ENCODE peak calls at places on chromosomes 4 and X, in five cellular contexts. Q, A, T, N and U are unnamed samples.

GRCh38 chr4:187176261-187176910 is 452.7 kb upstream of the FAT1 start:
- DNase-seq in A (no peak), N (no peak), T (no peak), Q (no peak), U (peak; percentile 8)

GRCh38 chr4:139633661-139634060 is 32.0 kb upstream of the MGST2 start:
- DNase-seq in N (peak; percentile 18), A (peak; percentile 38), T (no peak), Q (no peak), U (no peak)

GRCh38 chr4:127967141-127967775 is 2.1 kb downstream of the ABHD18 start:
- DNase-seq in A (peak; percentile 10), T (no peak), N (peak; percentile 24), Q (no peak), U (no peak)

GRCh38 chrX:68822641-68823410 is 6.0 kb upstream of the EFNB1 start:
- DNase-seq in Q (no peak), N (peak; percentile 42), A (peak; percentile 28), T (peak; percentile 23), U (peak; percentile 66)

GRCh38 chrX:111409326-111409725 is 2.7 kb downstream of the DCX start:
- DNase-seq in Q (no peak), A (no peak), T (no peak), N (no peak), U (no peak)

GRCh38 chr4:127622923-127623754 is 9.6 kb upstream of the INTU start:
- DNase-seq in T (no peak), A (peak; percentile 5), N (no peak), Q (no peak), U (peak; percentile 82)

GRCh38 chr4:65450899-65451298 is 219.4 kb downstream of the EPHA5 start:
- DNase-seq in Q (no peak), T (no peak), A (no peak), N (no peak), U (no peak)

GRCh38 chrX:121641560-121641959 is 594.1 kb downstream of the GLUD2 start:
- DNase-seq in Q (no peak), A (no peak), N (no peak), T (no peak), U (no peak)

GRCh38 chr4:173934201-173934600 is 349.3 kb downstream of the FBXO8 start:
- DNase-seq in Q (no peak), N (no peak), T (no peak), A (no peak), U (no peak)

GRCh38 chr4:26242451-26242850 is 78.4 kb upstream of the RBPJ start:
- DNase-seq in Q (no peak), A (no peak), T (no peak), N (no peak), U (no peak)

GRCh38 chr4:110621328-110621812 is 1.5 kb downstream of the PITX2 start:
- DNase-seq in T (no peak), Q (no peak), A (no peak), N (no peak), U (no peak)

GRCh38 chr4:110620352-110621327 is 2.2 kb downstream of the PITX2 start:
- DNase-seq in T (no peak), Q (no peak), A (no peak), N (no peak), U (peak; percentile 66)

GRCh38 chr4:110623710-110624015 is 786 bp upstream of the PITX2 start:
- DNase-seq in A (no peak), N (no peak), T (no peak), Q (no peak), U (no peak)

GRCh38 chr4:110622841-110623709 is at the start of gene PITX2:
- DNase-seq in Q (no peak), N (peak; percentile 50), T (peak; percentile 92), A (no peak), U (peak; percentile 89)

GRCh38 chr4:110621839-110622751 is 782 bp downstream of the PITX2 start:
- DNase-seq in A (no peak), Q (no peak), T (no peak), N (no peak), U (no peak)
- TF ChIP-seq ZBTB33 in A (no peak), Q (no peak), T (no peak), N (no peak), U (no peak)

GRCh38 chr4:71290481-71290880 is 48.3 kb upstream of the SLC4A4 start:
- DNase-seq in Q (no peak), T (no peak), A (no peak), N (no peak), U (no peak)
- H3K4me2 ChIP-seq in Q (no peak overlapping the region), T (no peak overlapping the region), A (no peak overlapping the region), N (no peak overlapping the region), U (no peak overlapping the region)

DNA sequence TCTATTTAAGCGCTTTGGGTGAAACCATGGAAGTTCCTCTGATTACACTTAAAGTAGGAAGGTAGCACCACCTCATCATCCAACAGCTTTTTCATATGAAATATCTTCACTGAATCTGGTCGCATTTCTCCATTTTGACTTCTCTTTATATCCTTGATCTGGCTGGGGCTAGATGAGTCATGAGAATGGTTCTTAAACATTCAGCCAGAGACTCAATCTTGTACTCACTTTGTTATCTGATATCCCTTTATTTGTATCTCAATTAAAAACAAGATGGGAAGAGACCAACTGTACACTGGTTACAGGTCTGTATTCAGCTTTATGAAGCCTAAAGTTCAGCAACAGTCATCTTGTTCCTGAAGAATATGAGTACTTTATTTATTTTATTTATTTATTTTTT is 84.9 kb downstream of the CBLL2 start:
- DNase-seq in T (no peak), N (no peak), A (no peak), Q (no peak), U (no peak)
- TF ChIP-seq ZBTB33 in T (no peak), N (no peak), A (no peak), Q (no peak), U (no peak)

GRCh38 chr4:47929682-47930201 is 15.4 kb upstream of the NFXL1 start:
- DNase-seq in T (no peak), N (no peak), Q (no peak), A (no peak), U (no peak)

GRCh38 chr4:47930971-47931804 is 16.8 kb upstream of the NFXL1 start:
- DNase-seq in N (no peak), Q (no peak), T (no peak), A (no peak), U (peak; percentile 26)

GRCh38 chr4:47926667-47927258 is 12.4 kb upstream of the NFXL1 start:
- DNase-seq in N (peak; percentile 67), A (peak; percentile 61), T (peak; percentile 43), Q (no peak), U (peak; percentile 17)
- H3K4me2 ChIP-seq in N (peak overlapping the region; percentile 61), A (peak overlapping the region; percentile 83), T (peak overlapping the region; percentile 78), Q (peak overlapping the region; percentile 27), U (no peak overlapping the region)

DNA sequence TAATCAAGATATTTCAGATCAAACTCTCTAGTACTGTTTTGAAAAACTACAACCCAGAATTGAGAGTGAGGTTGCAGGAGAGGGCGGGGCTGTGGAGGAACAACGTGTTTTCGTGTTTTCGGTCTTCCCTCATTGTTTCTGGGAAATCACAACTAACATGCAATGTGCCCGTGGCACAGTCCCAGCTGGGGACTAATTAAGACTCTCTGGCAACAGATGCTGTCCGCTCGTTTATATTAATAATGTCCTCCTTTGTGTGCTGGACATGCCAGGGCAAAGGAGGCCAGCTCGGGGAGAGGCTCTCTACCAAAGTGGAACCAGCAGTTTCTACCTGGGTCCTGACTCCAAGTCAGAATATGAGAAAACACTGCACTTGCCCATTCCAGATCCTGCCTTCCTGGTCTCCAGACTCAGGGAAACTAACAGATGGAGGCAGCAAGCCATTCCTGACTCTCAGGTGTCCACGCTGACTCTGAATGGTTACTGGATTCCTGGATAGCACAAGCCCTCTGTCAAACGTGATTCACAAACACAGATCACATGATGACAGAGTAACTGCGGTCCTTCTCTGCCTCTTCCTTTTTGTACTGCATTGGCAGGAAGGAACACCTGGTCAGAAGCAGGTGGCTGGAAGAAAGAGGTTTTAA is 65.1 kb downstream of the COQ2 start:
- DNase-seq in Q (peak; percentile 77), N (no peak), T (no peak), A (no peak), U (no peak)
- TF ChIP-seq ZBTB33 in Q (no peak), N (no peak), T (no peak), A (no peak), U (no peak)

GRCh38 chrX:77925764-77926163 is 15.3 kb downstream of the ATP7A start:
- DNase-seq in A (no peak), T (no peak), Q (no peak), N (no peak), U (no peak)
- H3K4me2 ChIP-seq in A (no peak overlapping the region), T (no peak overlapping the region), Q (peak overlapping the region; percentile 41), N (no peak overlapping the region), U (peak overlapping the region; percentile 20)

DNA sequence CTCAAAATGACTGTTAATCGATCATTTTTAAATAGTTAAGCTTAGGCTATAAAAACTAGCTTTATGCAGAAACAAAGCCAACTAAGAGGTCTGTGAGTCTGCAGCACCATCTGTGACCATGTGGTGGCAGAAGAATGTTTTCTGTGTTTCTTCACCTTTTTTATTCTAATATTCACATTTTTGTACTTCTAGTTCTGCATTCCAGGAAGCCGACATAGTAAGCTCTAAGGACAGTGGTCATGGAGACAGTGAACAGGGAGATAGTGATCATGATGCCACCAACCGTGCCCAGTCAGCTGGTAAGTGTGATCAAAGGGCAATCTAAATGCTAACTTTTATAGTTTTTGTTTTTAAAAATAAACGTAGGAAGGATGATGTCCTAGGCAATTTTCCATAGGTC is 5.6 kb downstream of the PCDH10 start:
- DNase-seq in T (peak; percentile 23), Q (no peak), A (peak; percentile 4), N (no peak), U (peak; percentile 30)
- TF ChIP-seq ZBTB33 in T (no peak), Q (no peak), A (no peak), N (no peak), U (no peak)